ENCODE peak calls at places on chromosome 22, in five cellular contexts. J is H1, G is heart left ventricle, T is upper lobe of left lung, U is cardiac muscle cell. L is an unnamed sample.

GRCh38 chr22:36816338-36816634 is 549 bp downstream of the PVALB start:
- DNase-seq in J (no peak), T (no peak), G (no peak), U (peak; percentile 21), L (no peak)

GRCh38 chr22:46721716-46722115 is 16.3 kb downstream of the CERK start:
- DNase-seq in J (no peak), T (no peak), G (no peak), U (no peak), L (no peak)

GRCh38 chr22:18065256-18065655 is 12.5 kb upstream of the PEX26 start:
- DNase-seq in U (no peak), J (peak; percentile 61), T (no peak), G (no peak), L (no peak)

GRCh38 chr22:34111210-34111824 is 191.0 kb upstream of the LARGE1 start:
- DNase-seq in T (no peak), J (peak; percentile 59), U (peak; percentile 55), G (no peak), L (no peak)

GRCh38 chr22:36406139-36406538 is 18.4 kb upstream of the MYH9 start:
- DNase-seq in J (no peak), G (no peak), T (peak; percentile 51), U (no peak), L (no peak)

GRCh38 chr22:35893698-35894097 is 134.9 kb downstream of the RBFOX2 start:
- DNase-seq in G (no peak), J (no peak), U (no peak), T (no peak), L (no peak)

GRCh38 chr22:38205261-38206128 is 3.7 kb downstream of the MAFF start:
- DNase-seq in U (peak; percentile 22), G (peak; percentile 75), T (peak; percentile 51), J (no peak), L (peak; percentile 78)

GRCh38 chr22:35510481-35510934 is 30.1 kb upstream of the RASD2 start:
- DNase-seq in U (no peak), G (no peak), J (no peak), T (no peak), L (no peak)

GRCh38 chr22:45448431-45448830 is 34.9 kb downstream of the RIBC2 start:
- DNase-seq in G (peak; percentile 61), T (no peak), U (no peak), J (no peak), L (no peak)

GRCh38 chr22:36374603-36375024 is 13.2 kb downstream of the MYH9 start:
- DNase-seq in J (no peak), U (no peak), G (peak; percentile 48), T (no peak), L (no peak)

GRCh38 chr22:21942407-21942895 is 10.2 kb downstream of the PPM1F start:
- DNase-seq in J (no peak), U (no peak), G (peak; percentile 95), T (peak; percentile 77), L (peak; percentile 77)

GRCh38 chr22:21451545-21452520 is 15.4 kb upstream of the TMEM191C start:
- DNase-seq in U (no peak), J (peak; percentile 39), T (peak; percentile 13), G (peak; percentile 6), L (no peak)

GRCh38 chr22:49212466-49212865 is 615.2 kb downstream of the BRD1 start:
- DNase-seq in J (peak; percentile 7), U (no peak), G (peak; percentile 10), T (peak; percentile 20), L (no peak)

GRCh38 chr22:36107436-36107835 is 53.1 kb downstream of the APOL3 start:
- DNase-seq in J (no peak), U (no peak), T (no peak), G (no peak), L (no peak)

GRCh38 chr22:21687685-21688259 is 22.0 kb downstream of the PPIL2 start:
- DNase-seq in J (no peak), U (no peak), G (no peak), T (no peak), L (no peak)

GRCh38 chr22:28116261-28116673 is 197.2 kb upstream of the PITPNB start:
- DNase-seq in T (no peak), G (peak; percentile 62), J (no peak), U (peak; percentile 27), L (peak; percentile 86)

GRCh38 chr22:23086263-23086662 is 15.9 kb downstream of the GNAZ start:
- DNase-seq in T (no peak), U (no peak), J (no peak), G (no peak), L (no peak)

GRCh38 chr22:30823015-30823370 is 128.3 kb downstream of the OSBP2 start:
- DNase-seq in T (no peak), J (no peak), G (no peak), U (peak; percentile 8), L (peak; percentile 26)

GRCh38 chr22:38172489-38173155 is 9.0 kb downstream of the PLA2G6 start:
- DNase-seq in U (no peak), G (peak; percentile 92), T (peak; percentile 80), J (no peak), L (peak; percentile 29)

GRCh38 chr22:24894998-24895397 is 51.5 kb downstream of the LHFPL7 start:
- DNase-seq in G (peak; percentile 82), T (peak; percentile 80), J (no peak), U (peak; percentile 21), L (peak; percentile 56)

GRCh38 chr22:27435839-27436581 is 365.5 kb downstream of the MN1 start:
- DNase-seq in U (peak; percentile 51), G (peak; percentile 85), T (no peak), J (no peak), L (peak; percentile 34)

GRCh38 chr22:47174096-47174495 is 411.6 kb downstream of the TBC1D22A start:
- DNase-seq in T (peak; percentile 17), G (no peak), U (no peak), J (no peak), L (no peak)

GRCh38 chr22:49047461-49047860 is 780.2 kb downstream of the BRD1 start:
- DNase-seq in U (no peak), T (no peak), J (no peak), G (no peak), L (peak; percentile 56)

GRCh38 chr22:28025866-28026575 is 107.0 kb upstream of the PITPNB start:
- DNase-seq in U (no peak), T (no peak), J (no peak), G (no peak), L (no peak)

GRCh38 chr22:43972931-43973330 is 17.7 kb downstream of the SAMM50 start:
- DNase-seq in G (no peak), U (no peak), J (no peak), T (no peak), L (no peak)
- H3K36me3 ChIP-seq in G (peaks cover 52% of the 10 kb centered on the region), U (peaks cover 50% of the 10 kb centered on the region), J (peaks cover 46% of the 10 kb centered on the region), T (peaks cover 81% of the 10 kb centered on the region), L (peaks cover 71% of the 10 kb centered on the region)

GRCh38 chr22:39239561-39240423 is 5.0 kb downstream of the PDGFB start:
- DNase-seq in J (no peak), T (peak; percentile 92), U (no peak), G (no peak), L (no peak)

GRCh38 chr22:39242809-39243442 is 1.9 kb downstream of the PDGFB start:
- DNase-seq in T (no peak), G (no peak), J (peak; percentile 86), U (no peak), L (no peak)

GRCh38 chr22:39242389-39242808 is 2.4 kb downstream of the PDGFB start:
- DNase-seq in G (no peak), T (no peak), J (peak; percentile 84), U (peak; percentile 54), L (no peak)

GRCh38 chr22:39241632-39242388 is 3.0 kb downstream of the PDGFB start:
- DNase-seq in J (no peak), G (no peak), T (no peak), U (no peak), L (no peak)

DNA sequence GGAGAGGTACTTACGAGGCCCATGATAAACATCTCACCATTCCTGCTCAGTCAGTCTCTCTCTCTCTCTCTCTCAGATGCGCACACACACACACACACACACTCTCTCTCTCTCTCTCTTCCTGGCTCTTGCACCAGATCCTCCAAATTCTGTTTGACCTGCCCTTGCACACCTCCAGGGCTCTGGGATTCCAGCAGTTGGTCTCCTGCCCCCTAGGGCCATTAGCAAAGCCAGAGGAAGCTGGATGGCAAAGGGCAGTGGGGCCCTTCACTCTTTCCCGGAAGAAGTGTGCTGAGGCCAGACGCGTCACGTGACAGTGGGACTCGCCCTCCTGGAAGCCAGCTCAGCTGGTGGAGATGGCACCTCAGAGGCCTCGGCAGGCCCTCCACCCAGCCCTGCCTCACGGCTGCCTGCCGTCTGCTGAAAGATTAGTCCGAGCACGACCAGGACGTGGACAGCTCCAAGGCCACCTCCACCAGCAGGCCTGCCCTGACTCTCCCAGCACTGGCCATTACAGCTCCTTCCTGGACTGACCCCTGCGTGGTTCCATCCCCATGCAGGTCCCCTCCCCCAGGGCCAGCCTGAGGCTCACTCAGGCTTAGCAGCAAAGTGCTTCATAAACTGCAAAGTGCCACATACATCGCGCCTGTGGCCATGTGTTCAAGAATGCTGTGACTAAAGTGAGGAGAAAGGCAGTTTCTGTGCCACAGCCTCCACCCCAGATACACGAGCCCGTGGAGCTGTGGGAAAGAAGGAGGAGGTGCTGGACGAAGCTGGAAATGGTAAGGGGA is 3.7 kb downstream of the PDGFB start:
- DNase-seq in U (no peak), G (peak; percentile 74), T (peak; percentile 77), J (peak; percentile 59), L (no peak)
- TF ChIP-seq CTCF in U (no peak), G (no peak), T (no peak), J (no peak), L (no peak)

DNA sequence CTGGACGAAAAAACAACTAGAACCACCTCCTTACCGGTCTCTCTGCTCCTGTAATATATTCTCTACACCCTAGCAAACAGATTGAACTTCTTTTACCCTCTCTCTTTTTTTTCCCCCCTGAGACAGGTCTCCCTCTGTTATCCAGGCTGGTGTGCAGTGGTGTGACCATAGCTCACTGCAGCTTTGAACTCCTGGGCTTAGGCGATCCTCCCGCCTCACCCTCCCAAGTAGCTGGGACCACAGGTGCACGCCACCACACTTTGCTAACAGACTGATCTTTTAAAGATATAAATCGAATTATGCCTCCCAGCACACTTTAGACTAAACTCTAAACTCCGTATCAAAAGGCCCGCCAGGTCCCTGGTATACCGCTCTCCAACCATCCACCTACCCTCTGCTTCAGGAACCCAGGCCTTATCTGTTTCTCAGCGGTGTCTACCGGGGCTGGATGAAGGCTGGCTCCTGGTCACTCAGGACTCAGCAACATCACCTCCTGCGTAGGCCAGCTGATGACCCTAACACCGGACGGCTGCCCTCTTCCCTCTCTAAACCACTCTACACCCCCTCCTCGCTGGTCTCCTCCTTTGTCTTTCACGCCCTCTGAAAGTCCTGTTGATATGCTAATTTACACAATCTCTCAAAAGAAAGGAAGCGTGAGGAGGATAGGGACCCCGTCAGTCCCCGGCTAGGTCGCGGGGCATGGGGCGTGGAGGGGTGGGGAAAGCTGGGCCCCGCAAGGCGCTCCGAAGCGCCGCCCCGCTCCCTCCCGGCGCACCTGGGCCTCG is 716 bp downstream of the C22orf39 start:
- DNase-seq in T (peak; percentile 28), U (no peak), J (no peak), G (no peak), L (no peak)
- H3K27ac ChIP-seq in T (peak overlapping the region; percentile 90), U (peak overlapping the region; percentile 97), J (peak overlapping the region; percentile 90), G (peak overlapping the region; percentile 94), L (peak overlapping the region; percentile 64)

DNA sequence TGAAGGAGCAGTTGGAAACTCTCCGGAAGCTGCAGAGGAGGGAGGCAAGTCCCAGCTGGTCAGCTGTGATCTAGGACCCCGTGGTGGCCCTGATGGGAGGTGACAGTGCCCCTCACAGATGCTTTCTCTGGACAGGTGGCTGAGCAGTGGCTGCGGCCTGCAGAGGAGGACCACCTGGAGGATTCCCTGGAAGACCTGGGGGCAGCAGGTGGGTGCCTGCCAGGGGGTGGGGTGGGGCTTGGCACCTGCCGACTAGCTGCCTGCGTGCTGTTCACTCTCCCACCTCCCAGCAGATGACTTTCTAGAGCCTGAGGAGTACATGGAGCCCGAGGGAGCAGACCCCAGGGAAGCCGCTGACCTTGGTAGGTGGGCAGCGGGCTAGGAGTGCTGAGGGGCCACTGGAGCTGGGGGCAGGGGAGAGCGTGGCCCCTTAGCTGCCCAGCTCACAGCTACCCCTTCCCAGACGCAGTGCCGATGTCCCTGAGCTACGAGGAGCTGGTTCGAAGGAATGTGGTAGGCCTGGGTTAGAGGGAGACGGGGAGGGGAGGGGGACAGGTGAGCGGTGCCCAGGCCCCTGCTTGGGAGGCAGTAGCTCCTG is 3.1 kb downstream of the SCO2 start:
- DNase-seq in G (no peak), U (no peak), J (no peak), T (no peak), L (no peak)
- H3K36me3 ChIP-seq in G (peaks cover 40% of the 10 kb centered on the region), U (peaks cover 20% of the 10 kb centered on the region), J (peaks cover 25% of the 10 kb centered on the region), T (peaks cover 69% of the 10 kb centered on the region), L (peaks cover 21% of the 10 kb centered on the region)